ENCODE peak calls at places on chromosomes 16 and 17, in five cellular contexts. One of them, this sample, is unnamed.

GRCh38 chr17:1480747-1481465 is 11.6 kb downstream of the MYO1C start:
- DNase-seq in lower leg skin: no peak
- DNase-seq in sigmoid colon: no peak
- DNase-seq in transverse colon: no peak
- DNase-seq in GM12891: no peak
- DNase-seq in this sample: no peak

GRCh38 chr16:51407199-51407598 is 256.1 kb upstream of the SALL1 start:
- DNase-seq in lower leg skin: no peak
- DNase-seq in sigmoid colon: no peak
- DNase-seq in transverse colon: no peak
- DNase-seq in GM12891: no peak
- DNase-seq in this sample: no peak

GRCh38 chr17:39653662-39654331 is 11.4 kb upstream of the TCAP start:
- DNase-seq in lower leg skin: no peak
- DNase-seq in sigmoid colon: no peak
- DNase-seq in transverse colon: peak; percentile 85
- DNase-seq in GM12891: peak; percentile 98
- DNase-seq in this sample: peak; percentile 86

GRCh38 chr17:65677932-65678331 is 116.5 kb upstream of the AXIN2 start:
- DNase-seq in lower leg skin: no peak
- DNase-seq in sigmoid colon: no peak
- DNase-seq in transverse colon: no peak
- DNase-seq in GM12891: no peak
- DNase-seq in this sample: no peak

GRCh38 chr17:73546121-73546520 is 98.1 kb downstream of the SDK2 start:
- DNase-seq in lower leg skin: no peak
- DNase-seq in sigmoid colon: no peak
- DNase-seq in transverse colon: no peak
- DNase-seq in GM12891: no peak
- DNase-seq in this sample: no peak

GRCh38 chr17:28097901-28098300 is 55.4 kb downstream of the NLK start:
- DNase-seq in lower leg skin: no peak
- DNase-seq in sigmoid colon: no peak
- DNase-seq in transverse colon: no peak
- DNase-seq in GM12891: no peak
- DNase-seq in this sample: peak; percentile 35

GRCh38 chr17:57557363-57557762 is 187.7 kb downstream of the CCDC182 start:
- DNase-seq in lower leg skin: no peak
- DNase-seq in sigmoid colon: no peak
- DNase-seq in transverse colon: no peak
- DNase-seq in GM12891: no peak
- DNase-seq in this sample: no peak

GRCh38 chr17:57235124-57235523 is 21.2 kb upstream of the MSI2 start:
- DNase-seq in lower leg skin: no peak
- DNase-seq in sigmoid colon: no peak
- DNase-seq in transverse colon: no peak
- DNase-seq in GM12891: no peak
- DNase-seq in this sample: no peak

GRCh38 chr17:73356561-73357170 is 44.9 kb upstream of the CDC42EP4 start:
- DNase-seq in lower leg skin: no peak
- DNase-seq in sigmoid colon: no peak
- DNase-seq in transverse colon: no peak
- DNase-seq in GM12891: no peak
- DNase-seq in this sample: no peak

GRCh38 chr17:6756425-6757012 is 673 bp downstream of the XAF1 start:
- DNase-seq in lower leg skin: no peak
- DNase-seq in sigmoid colon: no peak
- DNase-seq in transverse colon: no peak
- DNase-seq in GM12891: no peak
- DNase-seq in this sample: no peak

GRCh38 chr16:57324649-57325223 is 33.8 kb upstream of the CCL22 start:
- DNase-seq in lower leg skin: no peak
- DNase-seq in sigmoid colon: no peak
- DNase-seq in transverse colon: no peak
- DNase-seq in GM12891: no peak
- DNase-seq in this sample: no peak

GRCh38 chr17:16449121-16449570 is 33.8 kb downstream of the TRPV2 start:
- DNase-seq in lower leg skin: no peak
- DNase-seq in sigmoid colon: no peak
- DNase-seq in transverse colon: no peak
- DNase-seq in GM12891: no peak
- DNase-seq in this sample: no peak

GRCh38 chr16:84175351-84176081 is 11.3 kb downstream of the TAF1C start:
- DNase-seq in lower leg skin: peak; percentile 66
- DNase-seq in sigmoid colon: no peak
- DNase-seq in transverse colon: peak; percentile 58
- DNase-seq in GM12891: no peak
- DNase-seq in this sample: peak; percentile 25

GRCh38 chr16:73831197-73831596 is 465.4 kb upstream of the PSMD7 start:
- DNase-seq in lower leg skin: no peak
- DNase-seq in sigmoid colon: no peak
- DNase-seq in transverse colon: no peak
- DNase-seq in GM12891: no peak
- DNase-seq in this sample: no peak

GRCh38 chr16:54627616-54628015 is 303.0 kb upstream of the IRX5 start:
- DNase-seq in lower leg skin: no peak
- DNase-seq in sigmoid colon: no peak
- DNase-seq in transverse colon: no peak
- DNase-seq in GM12891: no peak
- DNase-seq in this sample: no peak

DNA sequence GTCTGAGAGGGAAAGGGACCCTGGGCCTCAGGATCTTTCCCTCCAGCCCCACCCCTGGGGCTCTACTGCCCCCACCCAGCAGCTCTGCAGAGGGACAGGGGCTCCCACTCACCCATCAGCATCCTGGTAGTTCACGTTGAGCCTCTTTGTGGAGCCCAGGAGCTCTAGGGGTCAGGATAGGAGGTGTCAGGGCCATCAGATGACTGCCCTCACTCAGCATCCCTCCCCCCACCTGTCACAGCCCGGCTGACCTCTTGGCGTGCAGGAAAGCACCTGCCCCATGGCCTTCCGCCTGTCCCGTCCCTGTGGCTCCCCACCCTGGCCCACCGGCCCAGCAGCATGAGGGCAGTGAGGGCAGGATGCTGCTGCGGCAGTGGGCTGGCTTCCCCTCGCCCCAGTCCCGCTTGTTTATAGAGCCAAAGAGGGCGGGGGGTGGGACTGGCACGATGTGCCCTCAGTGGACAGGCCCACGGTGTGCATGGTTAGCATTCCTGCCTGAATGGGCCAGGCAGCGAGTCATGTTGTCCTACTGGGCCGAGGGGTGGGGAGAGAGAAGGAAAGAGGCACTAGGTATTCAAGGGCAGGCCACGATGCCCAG is 7.1 kb downstream of the CASKIN2 start:
- DNase-seq in lower leg skin: no peak
- DNase-seq in sigmoid colon: no peak
- DNase-seq in transverse colon: no peak
- DNase-seq in GM12891: no peak
- DNase-seq in this sample: no peak
- TF ChIP-seq POLR2A in lower leg skin: no peak
- TF ChIP-seq POLR2A in sigmoid colon: no peak
- TF ChIP-seq POLR2A in transverse colon: no peak
- TF ChIP-seq POLR2A in GM12891: no peak
- TF ChIP-seq POLR2A in this sample: no peak

DNA sequence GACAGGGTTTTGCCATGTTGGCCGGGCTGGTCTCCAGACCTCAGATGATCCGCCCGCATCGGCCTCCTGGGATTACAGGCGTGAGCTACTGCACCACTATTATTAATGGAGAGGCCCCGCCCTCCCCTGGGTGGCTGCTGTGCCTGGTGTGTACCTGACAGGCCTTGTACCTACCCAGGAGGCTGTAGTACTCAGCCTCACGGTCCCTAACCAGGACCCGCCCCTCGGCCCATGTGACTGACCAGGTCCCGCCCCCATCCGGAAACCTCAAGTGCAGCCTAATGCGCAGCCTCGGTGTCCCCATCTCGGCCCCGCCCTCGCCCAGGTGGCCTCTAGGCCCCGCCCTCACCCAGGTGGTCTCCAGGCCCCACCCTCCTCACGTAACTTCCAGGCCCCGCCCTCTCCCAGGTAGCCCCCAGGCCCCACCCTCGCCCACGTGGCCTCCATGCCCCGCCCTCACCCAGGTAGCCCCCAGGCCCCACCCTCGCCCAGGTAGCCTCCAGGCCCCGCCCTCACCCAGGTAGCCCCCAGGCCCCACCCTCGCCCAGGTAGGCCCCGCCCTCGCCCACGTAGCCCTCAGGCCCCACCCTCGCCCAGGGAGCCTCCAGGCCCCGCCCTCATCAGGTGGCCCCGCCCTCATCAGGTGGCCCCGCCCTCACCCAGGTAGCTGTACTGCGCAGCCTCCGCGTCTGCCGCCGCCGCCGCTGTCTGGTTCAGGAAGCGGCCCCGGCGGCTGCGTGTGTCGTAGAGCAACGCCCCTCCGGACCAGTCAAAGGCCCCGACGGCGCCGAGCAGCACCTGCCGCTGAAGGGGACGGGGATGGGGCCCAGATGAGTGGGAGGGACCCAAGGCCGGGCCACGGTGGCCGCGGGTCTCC is 31.0 kb downstream of the HASPIN start:
- DNase-seq in lower leg skin: peak; percentile 88
- DNase-seq in sigmoid colon: no peak
- DNase-seq in transverse colon: peak; percentile 96
- DNase-seq in GM12891: peak; percentile 85
- DNase-seq in this sample: peak; percentile 45
- TF ChIP-seq POLR2A in lower leg skin: no peak
- TF ChIP-seq POLR2A in sigmoid colon: no peak
- TF ChIP-seq POLR2A in transverse colon: peak; percentile 67
- TF ChIP-seq POLR2A in GM12891: no peak
- TF ChIP-seq POLR2A in this sample: no peak

DNA sequence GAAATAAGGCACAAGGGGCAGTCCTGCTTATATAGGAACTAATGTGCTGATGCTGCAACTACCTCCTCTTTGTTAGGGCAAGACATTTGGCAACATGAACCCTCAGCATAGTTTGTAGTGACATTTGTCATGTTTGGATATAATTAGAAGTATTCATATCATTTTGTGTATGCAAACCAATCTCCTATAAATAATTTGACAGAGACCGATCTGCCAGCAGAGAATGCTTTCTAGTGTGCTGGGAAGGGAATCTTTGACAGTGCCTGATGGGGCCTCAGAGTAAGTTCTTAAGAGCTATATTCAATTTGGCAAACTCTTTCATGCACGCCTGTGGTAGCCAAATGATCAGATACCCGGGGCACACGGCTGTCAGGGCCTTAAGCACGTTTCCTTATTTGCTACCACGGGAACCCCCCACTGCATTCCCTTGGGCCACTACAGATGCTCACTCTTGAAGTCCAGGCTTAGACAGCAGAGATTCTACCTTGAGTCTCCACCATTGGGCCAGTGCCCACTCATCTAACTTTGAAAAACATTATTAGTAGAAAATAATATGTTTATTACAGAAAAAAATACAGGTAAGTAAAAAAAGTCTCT is at the start of gene MYH8:
- DNase-seq in lower leg skin: no peak
- DNase-seq in sigmoid colon: no peak
- DNase-seq in transverse colon: no peak
- DNase-seq in GM12891: no peak
- DNase-seq in this sample: no peak
- TF ChIP-seq POLR2A in lower leg skin: no peak
- TF ChIP-seq POLR2A in sigmoid colon: no peak
- TF ChIP-seq POLR2A in transverse colon: no peak
- TF ChIP-seq POLR2A in GM12891: no peak
- TF ChIP-seq POLR2A in this sample: no peak

GRCh38 chr17:80025140-80025539 is 10.5 kb downstream of the TBC1D16 start:
- DNase-seq in lower leg skin: no peak
- DNase-seq in sigmoid colon: no peak
- DNase-seq in transverse colon: peak; percentile 44
- DNase-seq in GM12891: no peak
- DNase-seq in this sample: no peak

GRCh38 chr17:80025796-80026195 is 9.9 kb downstream of the TBC1D16 start:
- DNase-seq in lower leg skin: no peak
- DNase-seq in sigmoid colon: no peak
- DNase-seq in transverse colon: no peak
- DNase-seq in GM12891: no peak
- DNase-seq in this sample: no peak

GRCh38 chr17:80026359-80027042 is 9.2 kb downstream of the TBC1D16 start:
- DNase-seq in lower leg skin: peak; percentile 51
- DNase-seq in sigmoid colon: no peak
- DNase-seq in transverse colon: peak; percentile 44
- DNase-seq in GM12891: no peak
- DNase-seq in this sample: no peak

GRCh38 chr17:80023261-80024205 is 12.1 kb downstream of the TBC1D16 start:
- DNase-seq in lower leg skin: no peak
- DNase-seq in sigmoid colon: no peak
- DNase-seq in transverse colon: peak; percentile 34
- DNase-seq in GM12891: no peak
- DNase-seq in this sample: no peak

DNA sequence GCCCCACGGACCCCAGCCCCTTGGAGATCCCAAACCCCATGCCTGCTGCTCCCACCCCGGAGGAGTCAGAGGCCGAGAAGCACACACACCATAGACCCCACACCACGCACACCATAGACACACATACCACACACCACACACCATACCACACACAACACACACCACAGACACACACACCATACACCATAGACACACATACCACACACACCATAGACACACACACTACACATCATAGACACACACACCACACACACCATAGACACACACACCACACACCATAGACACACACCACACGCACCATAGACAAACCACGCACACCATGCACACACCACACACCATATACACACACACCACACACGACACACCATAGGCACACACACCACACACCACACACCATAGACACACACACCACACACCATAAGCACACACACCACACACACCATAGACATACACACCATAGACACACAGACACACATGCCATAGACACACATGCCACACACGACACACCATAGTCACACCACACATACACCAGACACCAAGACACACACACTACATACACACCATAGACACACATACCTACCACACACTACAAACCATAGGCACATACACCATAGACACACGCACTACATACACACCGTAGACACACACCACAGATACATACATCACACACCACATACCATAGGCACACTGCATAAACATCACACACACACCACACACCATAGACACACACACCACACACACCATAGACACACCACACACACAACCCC is 11.3 kb downstream of the TBC1D16 start:
- DNase-seq in lower leg skin: no peak
- DNase-seq in sigmoid colon: no peak
- DNase-seq in transverse colon: no peak
- DNase-seq in GM12891: no peak
- DNase-seq in this sample: peak; percentile 34
- TF ChIP-seq POLR2A in lower leg skin: no peak
- TF ChIP-seq POLR2A in sigmoid colon: no peak
- TF ChIP-seq POLR2A in transverse colon: no peak
- TF ChIP-seq POLR2A in GM12891: no peak
- TF ChIP-seq POLR2A in this sample: no peak

GRCh38 chr17:14340968-14341412 is 40.1 kb downstream of the HS3ST3B1 start:
- DNase-seq in lower leg skin: no peak
- DNase-seq in sigmoid colon: no peak
- DNase-seq in transverse colon: no peak
- DNase-seq in GM12891: no peak
- DNase-seq in this sample: no peak
- TF ChIP-seq POLR2A in lower leg skin: no peak
- TF ChIP-seq POLR2A in sigmoid colon: no peak
- TF ChIP-seq POLR2A in transverse colon: no peak
- TF ChIP-seq POLR2A in GM12891: no peak
- TF ChIP-seq POLR2A in this sample: no peak

GRCh38 chr16:27571433-27572306 is 21.7 kb downstream of the KATNIP start:
- DNase-seq in lower leg skin: no peak
- DNase-seq in sigmoid colon: peak; percentile 44
- DNase-seq in transverse colon: no peak
- DNase-seq in GM12891: no peak
- DNase-seq in this sample: no peak
- TF ChIP-seq POLR2A in lower leg skin: no peak
- TF ChIP-seq POLR2A in sigmoid colon: no peak
- TF ChIP-seq POLR2A in transverse colon: no peak
- TF ChIP-seq POLR2A in GM12891: no peak
- TF ChIP-seq POLR2A in this sample: no peak